ENCODE peak calls at places on chromosomes 12 and 14, in five cellular contexts. One of them, this sample, is unnamed.

GRCh38 chr14:32509632-32510187 is 180.6 kb downstream of the AKAP6 start:
- DNase-seq in lower leg skin: peak
- DNase-seq in HepG2: peak
- DNase-seq in tibial nerve: no peak
- DNase-seq in left ventricle myocardium inferior: peak
- DNase-seq in this sample: no peak

GRCh38 chr12:52976574-52977071 is 27.7 kb downstream of the KRT18 start:
- DNase-seq in tibial nerve: no peak
- DNase-seq in left ventricle myocardium inferior: no peak
- DNase-seq in HepG2: no peak
- DNase-seq in lower leg skin: no peak
- DNase-seq in this sample: no peak

GRCh38 chr12:124365726-124366430 is 71.0 kb downstream of the RFLNA start:
- DNase-seq in lower leg skin: no peak
- DNase-seq in HepG2: no peak
- DNase-seq in tibial nerve: no peak
- DNase-seq in left ventricle myocardium inferior: no peak
- DNase-seq in this sample: no peak

GRCh38 chr12:27331299-27331926 is 1.2 kb upstream of the BMAL2 start:
- DNase-seq in left ventricle myocardium inferior: no peak
- DNase-seq in tibial nerve: no peak
- DNase-seq in HepG2: peak
- DNase-seq in lower leg skin: no peak
- DNase-seq in this sample: no peak

GRCh38 chr12:26691234-26691970 is 141.6 kb downstream of the ITPR2 start:
- DNase-seq in left ventricle myocardium inferior: no peak
- DNase-seq in HepG2: peak
- DNase-seq in tibial nerve: no peak
- DNase-seq in lower leg skin: no peak
- DNase-seq in this sample: no peak

GRCh38 chr12:116924558-116925453 is 14.1 kb downstream of the FBXW8 start:
- DNase-seq in HepG2: peak
- DNase-seq in lower leg skin: no peak
- DNase-seq in left ventricle myocardium inferior: no peak
- DNase-seq in tibial nerve: no peak
- DNase-seq in this sample: no peak

GRCh38 chr14:69663322-69663686 is 51.9 kb downstream of the SUSD6 start:
- DNase-seq in left ventricle myocardium inferior: no peak
- DNase-seq in tibial nerve: no peak
- DNase-seq in lower leg skin: no peak
- DNase-seq in HepG2: no peak
- DNase-seq in this sample: no peak

GRCh38 chr14:55739967-55740707 is 160.1 kb downstream of the KTN1 start:
- DNase-seq in tibial nerve: peak
- DNase-seq in lower leg skin: no peak
- DNase-seq in left ventricle myocardium inferior: no peak
- DNase-seq in HepG2: no peak
- DNase-seq in this sample: no peak

GRCh38 chr12:78185109-78185508 is 354.4 kb downstream of the NAV3 start:
- DNase-seq in lower leg skin: no peak
- DNase-seq in left ventricle myocardium inferior: no peak
- DNase-seq in HepG2: no peak
- DNase-seq in tibial nerve: no peak
- DNase-seq in this sample: no peak

GRCh38 chr12:49296836-49297694 is 2.1 kb downstream of the PRPH start:
- DNase-seq in HepG2: peak
- DNase-seq in left ventricle myocardium inferior: no peak
- DNase-seq in lower leg skin: no peak
- DNase-seq in tibial nerve: no peak
- DNase-seq in this sample: no peak

GRCh38 chr12:57622293-57623245 is 10.4 kb downstream of the B4GALNT1 start:
- DNase-seq in left ventricle myocardium inferior: no peak
- DNase-seq in lower leg skin: no peak
- DNase-seq in HepG2: no peak
- DNase-seq in tibial nerve: no peak
- DNase-seq in this sample: no peak

GRCh38 chr14:31205681-31206535 is 1.7 kb downstream of the HECTD1 start:
- DNase-seq in tibial nerve: no peak
- DNase-seq in HepG2: peak
- DNase-seq in left ventricle myocardium inferior: no peak
- DNase-seq in lower leg skin: no peak
- DNase-seq in this sample: no peak

GRCh38 chr12:115096673-115097349 is 412.8 kb upstream of the TBX3 start:
- DNase-seq in left ventricle myocardium inferior: peak
- DNase-seq in lower leg skin: no peak
- DNase-seq in tibial nerve: no peak
- DNase-seq in HepG2: no peak
- DNase-seq in this sample: no peak

GRCh38 chr12:65306603-65307501 is 28.4 kb downstream of the MSRB3 start:
- DNase-seq in tibial nerve: no peak
- DNase-seq in left ventricle myocardium inferior: peak
- DNase-seq in HepG2: peak
- DNase-seq in lower leg skin: no peak
- DNase-seq in this sample: no peak

GRCh38 chr12:69527506-69528272 is 57.5 kb downstream of the FRS2 start:
- DNase-seq in left ventricle myocardium inferior: no peak
- DNase-seq in lower leg skin: no peak
- DNase-seq in HepG2: no peak
- DNase-seq in tibial nerve: no peak
- DNase-seq in this sample: no peak

GRCh38 chr12:98861232-98861631 is 216.1 kb downstream of the APAF1 start:
- DNase-seq in left ventricle myocardium inferior: no peak
- DNase-seq in lower leg skin: no peak
- DNase-seq in tibial nerve: no peak
- DNase-seq in HepG2: no peak
- DNase-seq in this sample: no peak

GRCh38 chr12:47236109-47236714 is 156.5 kb upstream of the AMIGO2 start:
- DNase-seq in HepG2: no peak
- DNase-seq in tibial nerve: no peak
- DNase-seq in left ventricle myocardium inferior: no peak
- DNase-seq in lower leg skin: no peak
- DNase-seq in this sample: no peak

GRCh38 chr12:11834104-11834812 is 184.8 kb downstream of the ETV6 start:
- DNase-seq in HepG2: no peak
- DNase-seq in left ventricle myocardium inferior: no peak
- DNase-seq in tibial nerve: no peak
- DNase-seq in lower leg skin: no peak
- DNase-seq in this sample: no peak

GRCh38 chr14:33933386-33933934 is 17.4 kb downstream of the EGLN3 start:
- DNase-seq in tibial nerve: no peak
- DNase-seq in HepG2: no peak
- DNase-seq in left ventricle myocardium inferior: no peak
- DNase-seq in lower leg skin: no peak
- DNase-seq in this sample: no peak

GRCh38 chr14:99251721-99252120 is 20.3 kb downstream of the BCL11B start:
- DNase-seq in lower leg skin: no peak
- DNase-seq in HepG2: no peak
- DNase-seq in left ventricle myocardium inferior: no peak
- DNase-seq in tibial nerve: no peak
- DNase-seq in this sample: no peak

GRCh38 chr14:61406198-61406597 is 84.8 kb downstream of the PRKCH start:
- DNase-seq in tibial nerve: no peak
- DNase-seq in lower leg skin: no peak
- DNase-seq in left ventricle myocardium inferior: no peak
- DNase-seq in HepG2: no peak
- DNase-seq in this sample: no peak

GRCh38 chr12:3938042-3938544 is 64.9 kb upstream of the PARP11 start:
- DNase-seq in tibial nerve: no peak
- DNase-seq in left ventricle myocardium inferior: no peak
- DNase-seq in HepG2: no peak
- DNase-seq in lower leg skin: no peak
- DNase-seq in this sample: no peak

GRCh38 chr12:125773033-125773432 is 707.8 kb downstream of the AACS start:
- DNase-seq in tibial nerve: no peak
- DNase-seq in HepG2: peak
- DNase-seq in lower leg skin: no peak
- DNase-seq in left ventricle myocardium inferior: no peak
- DNase-seq in this sample: no peak

GRCh38 chr12:15599266-15600037 is 189.7 kb downstream of the EPS8 start:
- DNase-seq in left ventricle myocardium inferior: no peak
- DNase-seq in HepG2: no peak
- DNase-seq in tibial nerve: no peak
- DNase-seq in lower leg skin: no peak
- DNase-seq in this sample: peak

GRCh38 chr14:104011824-104012517 is 69.6 kb upstream of the RD3L start:
- DNase-seq in lower leg skin: no peak
- DNase-seq in left ventricle myocardium inferior: peak
- DNase-seq in HepG2: no peak
- DNase-seq in tibial nerve: no peak
- DNase-seq in this sample: no peak

GRCh38 chr12:77559400-77560074 is 271.2 kb upstream of the NAV3 start:
- DNase-seq in HepG2: no peak
- DNase-seq in tibial nerve: no peak
- DNase-seq in lower leg skin: no peak
- DNase-seq in left ventricle myocardium inferior: no peak
- DNase-seq in this sample: no peak

GRCh38 chr14:61337893-61338292 is 16.5 kb downstream of the PRKCH start:
- DNase-seq in tibial nerve: no peak
- DNase-seq in HepG2: no peak
- DNase-seq in left ventricle myocardium inferior: no peak
- DNase-seq in lower leg skin: no peak
- DNase-seq in this sample: no peak

GRCh38 chr12:132904718-132905328 is 17.4 kb upstream of the CHFR start:
- DNase-seq in tibial nerve: peak
- DNase-seq in lower leg skin: peak
- DNase-seq in HepG2: no peak
- DNase-seq in left ventricle myocardium inferior: peak
- DNase-seq in this sample: peak

GRCh38 chr14:23567186-23568020 is at the start of gene AP1G2:
- DNase-seq in HepG2: peak
- DNase-seq in left ventricle myocardium inferior: peak
- DNase-seq in lower leg skin: peak
- DNase-seq in tibial nerve: peak
- DNase-seq in this sample: peak

GRCh38 chr14:27605298-27605697 is 1007.5 kb upstream of the NOVA1 start:
- DNase-seq in left ventricle myocardium inferior: no peak
- DNase-seq in tibial nerve: no peak
- DNase-seq in HepG2: no peak
- DNase-seq in lower leg skin: no peak
- DNase-seq in this sample: no peak

GRCh38 chr14:77088219-77088618 is 9.8 kb upstream of the CIPC start:
- DNase-seq in tibial nerve: no peak
- DNase-seq in left ventricle myocardium inferior: no peak
- DNase-seq in HepG2: no peak
- DNase-seq in lower leg skin: peak
- DNase-seq in this sample: no peak

GRCh38 chr12:89501793-89502192 is 22.8 kb downstream of the GALNT4 start:
- DNase-seq in tibial nerve: no peak
- DNase-seq in HepG2: no peak
- DNase-seq in lower leg skin: no peak
- DNase-seq in left ventricle myocardium inferior: no peak
- DNase-seq in this sample: no peak

GRCh38 chr12:118727967-118728366 is 253.4 kb upstream of the SRRM4 start:
- DNase-seq in tibial nerve: no peak
- DNase-seq in left ventricle myocardium inferior: no peak
- DNase-seq in HepG2: no peak
- DNase-seq in lower leg skin: no peak
- DNase-seq in this sample: no peak

DNA sequence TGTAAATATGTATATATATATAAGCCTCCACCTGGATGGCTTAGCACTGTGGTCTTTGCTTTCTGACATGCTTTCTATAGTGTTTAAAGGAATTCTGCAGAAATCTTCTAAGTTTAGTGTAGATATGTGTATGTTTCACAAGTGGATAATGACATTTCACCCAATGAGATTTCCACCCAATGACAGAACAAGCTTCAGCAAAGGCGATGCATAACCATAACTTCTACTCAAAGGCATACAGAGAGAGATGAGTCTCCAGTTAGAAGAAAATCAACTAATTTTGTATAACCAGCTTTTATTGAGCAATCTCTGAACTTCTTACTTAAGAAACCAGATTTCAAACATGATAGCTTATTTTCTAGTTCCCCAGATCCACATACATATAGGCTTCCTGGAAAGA is 134.0 kb downstream of the DYRK2 start:
- DNase-seq in lower leg skin: no peak
- DNase-seq in left ventricle myocardium inferior: no peak
- DNase-seq in tibial nerve: no peak
- DNase-seq in HepG2: no peak
- DNase-seq in this sample: no peak
- TF ChIP-seq CTCF in lower leg skin: no peak
- TF ChIP-seq CTCF in left ventricle myocardium inferior: no peak
- TF ChIP-seq CTCF in tibial nerve: no peak
- TF ChIP-seq CTCF in HepG2: no peak
- TF ChIP-seq CTCF in this sample: no peak

DNA sequence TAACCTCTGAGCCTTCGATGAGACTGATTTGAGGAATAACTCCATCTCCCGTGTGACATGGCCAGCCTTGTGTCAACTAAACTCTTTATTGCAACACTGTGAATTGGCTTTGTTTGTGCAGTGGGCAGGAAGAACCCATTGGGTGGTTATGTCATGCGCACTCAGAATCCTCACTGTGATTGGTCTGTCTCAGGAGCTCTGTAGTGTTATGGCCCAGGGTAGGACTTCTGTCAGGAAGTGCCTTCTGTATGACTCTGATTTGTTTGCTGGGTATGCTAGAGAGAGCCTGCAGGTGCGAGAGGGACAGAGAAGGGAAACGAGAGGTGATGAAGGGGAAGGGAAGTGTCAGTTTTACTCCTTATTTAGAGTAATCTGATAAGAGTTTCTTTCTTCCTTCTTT is 71.5 kb upstream of the DCD start:
- DNase-seq in left ventricle myocardium inferior: no peak
- DNase-seq in lower leg skin: no peak
- DNase-seq in tibial nerve: no peak
- DNase-seq in HepG2: no peak
- DNase-seq in this sample: no peak
- TF ChIP-seq CTCF in left ventricle myocardium inferior: no peak
- TF ChIP-seq CTCF in lower leg skin: no peak
- TF ChIP-seq CTCF in tibial nerve: no peak
- TF ChIP-seq CTCF in HepG2: no peak
- TF ChIP-seq CTCF in this sample: no peak

DNA sequence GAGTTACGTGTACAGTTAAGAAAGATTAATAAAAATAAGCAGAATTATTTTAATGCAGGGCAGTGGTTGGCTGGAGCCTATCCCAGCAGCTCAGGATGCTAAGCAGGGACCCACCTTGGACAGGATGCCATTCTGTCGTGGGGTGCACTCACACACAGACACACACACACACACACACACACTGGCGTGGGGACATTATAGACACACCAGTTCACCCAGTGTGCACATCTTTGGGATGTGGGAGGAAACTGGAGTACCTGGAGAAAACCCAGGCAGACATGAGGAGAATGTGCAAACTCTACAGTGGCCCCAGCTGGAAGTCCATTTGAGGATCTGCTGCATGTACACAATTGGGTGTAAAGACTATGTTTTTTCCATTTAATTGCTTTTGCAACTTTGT is 12.8 kb upstream of the IFI27L2 start:
- DNase-seq in lower leg skin: no peak
- DNase-seq in tibial nerve: no peak
- DNase-seq in left ventricle myocardium inferior: no peak
- DNase-seq in HepG2: no peak
- DNase-seq in this sample: no peak
- TF ChIP-seq CTCF in lower leg skin: no peak
- TF ChIP-seq CTCF in tibial nerve: no peak
- TF ChIP-seq CTCF in left ventricle myocardium inferior: no peak
- TF ChIP-seq CTCF in HepG2: no peak
- TF ChIP-seq CTCF in this sample: no peak

GRCh38 chr12:105278043-105278697 is 42.2 kb upstream of the APPL2 start:
- DNase-seq in tibial nerve: no peak
- DNase-seq in HepG2: peak
- DNase-seq in left ventricle myocardium inferior: no peak
- DNase-seq in lower leg skin: no peak
- DNase-seq in this sample: no peak
- TF ChIP-seq CTCF in tibial nerve: no peak
- TF ChIP-seq CTCF in HepG2: no peak
- TF ChIP-seq CTCF in left ventricle myocardium inferior: no peak
- TF ChIP-seq CTCF in lower leg skin: no peak
- TF ChIP-seq CTCF in this sample: no peak

This sample was measured in omental fat pad.